ENCODE peak calls at places on chromosomes 13 and 19, in ten cellular contexts. J is naive thymus-derived CD4-positive, alpha-beta T cell; X is SJSA1; V is activated CD4-positive, alpha-beta T cell treated with anti-CD3 and anti-CD28 coated beads, Interleukin-2, amount 50 U/mL, for 1 hour; L is psoas muscle; T is NCI-H345; Z is ascending aorta; E is GM23338; K is activated naive CD8-positive, alpha-beta T cell treated with anti-CD3 and anti-CD28 coated beads, Interleukin-2, amount 10 ng/mL, durations not matched to agents 7 days and 5 days; O is CD4-positive, alpha-beta memory T cell. S is an unnamed sample.

GRCh38 chr13:43196171-43196611 is 172.8 kb downstream of the DNAJC15 start:
- DNase-seq in J (no peak), V (no peak), E (no peak), Z (no peak), K (no peak), O (no peak), L (peak), X (no peak), T (no peak), S (no peak)

GRCh38 chr13:37412271-37412683 is 186.3 kb downstream of the POSTN start:
- DNase-seq in Z (no peak), J (no peak), O (no peak), L (no peak), X (no peak), E (no peak), T (no peak), V (no peak), K (no peak), S (no peak)

GRCh38 chr13:45909724-45910123 is 58.2 kb upstream of the SIAH3 start:
- DNase-seq in Z (no peak), K (no peak), T (no peak), L (no peak), X (no peak), O (no peak), J (no peak), V (no peak), E (no peak), S (no peak)

GRCh38 chr13:47796816-47797215 is 204.3 kb downstream of the SUCLA2 start:
- DNase-seq in V (no peak), E (peak), T (no peak), O (no peak), Z (no peak), X (no peak), L (no peak), J (no peak), K (no peak), S (no peak)

GRCh38 chr13:62524061-62524460 is 1108.4 kb upstream of the PCDH20 start:
- DNase-seq in K (no peak), Z (no peak), L (no peak), O (no peak), J (no peak), E (no peak), X (no peak), T (no peak), V (no peak), S (no peak)

GRCh38 chr13:40986328-40986856 is 32.7 kb downstream of the ELF1 start:
- DNase-seq in J (no peak), K (no peak), E (no peak), Z (no peak), V (no peak), T (no peak), L (no peak), O (no peak), X (no peak), S (no peak)

GRCh38 chr13:81051873-81052272 is 710.9 kb upstream of the SPRY2 start:
- DNase-seq in Z (no peak), T (peak), O (no peak), E (peak), J (no peak), L (no peak), V (no peak), X (no peak), K (no peak), S (no peak)

GRCh38 chr19:28960986-28961705 is 251.8 kb downstream of the UQCRFS1 start:
- DNase-seq in V (no peak), L (no peak), E (no peak), J (no peak), T (no peak), X (no peak), O (no peak), Z (no peak), K (no peak), S (no peak)

GRCh38 chr13:87498681-87499080 is 172.5 kb upstream of the SLITRK5 start:
- DNase-seq in T (no peak), O (no peak), E (peak), K (no peak), Z (no peak), J (no peak), X (no peak), L (no peak), V (no peak), S (no peak)

GRCh38 chr19:55494172-55494761 is 6.0 kb downstream of the SSC5D start:
- DNase-seq in X (no peak), L (peak), O (no peak), E (no peak), J (no peak), V (no peak), K (peak), Z (no peak), T (no peak), S (no peak)

GRCh38 chr13:28401303-28402056 is 93.4 kb downstream of the FLT1 start:
- DNase-seq in E (no peak), J (no peak), X (no peak), K (no peak), L (no peak), Z (no peak), V (no peak), O (no peak), T (no peak), S (no peak)

GRCh38 chr13:102276479-102276878 is 125.4 kb downstream of the FGF14 start:
- DNase-seq in J (no peak), L (no peak), E (no peak), Z (no peak), O (no peak), V (no peak), K (no peak), X (no peak), T (no peak), S (no peak)

GRCh38 chr13:113657851-113658741 is at the start of gene ATP4B:
- DNase-seq in L (peak), Z (peak), V (no peak), J (no peak), E (no peak), O (no peak), T (no peak), K (peak), X (peak), S (no peak)

GRCh38 chr19:42052241-42052863 is 17.7 kb downstream of the GRIK5 start:
- DNase-seq in V (no peak), X (no peak), L (peak), Z (no peak), J (no peak), K (no peak), T (peak), O (no peak), E (no peak), S (no peak)

GRCh38 chr19:55210120-55210493 is 806 bp upstream of the PTPRH start:
- DNase-seq in J (no peak), O (no peak), L (no peak), K (no peak), T (peak), X (no peak), V (no peak), Z (no peak), E (no peak), S (no peak)

GRCh38 chr13:111126509-111126908 is 11.4 kb downstream of the ARHGEF7 start:
- DNase-seq in O (no peak), L (no peak), T (no peak), X (no peak), V (no peak), E (no peak), Z (no peak), J (no peak), K (no peak), S (no peak)

GRCh38 chr13:94658926-94659649 is 53.3 kb downstream of the SOX21 start:
- DNase-seq in E (peak), K (no peak), V (no peak), X (no peak), O (no peak), L (no peak), J (no peak), T (no peak), Z (no peak), S (no peak)

GRCh38 chr19:13984875-13985741 is 21.0 kb downstream of the RFX1 start:
- DNase-seq in K (peak), X (no peak), L (no peak), O (no peak), J (peak), Z (no peak), E (no peak), T (no peak), V (peak), S (no peak)

GRCh38 chr13:60211548-60211947 is 47.8 kb upstream of the DIAPH3 start:
- DNase-seq in J (no peak), T (no peak), L (no peak), K (no peak), X (no peak), E (peak), Z (no peak), V (no peak), O (no peak), S (no peak)

GRCh38 chr19:457636-458035 is 3.2 kb downstream of the SHC2 start:
- DNase-seq in Z (no peak), L (peak), K (no peak), E (no peak), O (no peak), J (no peak), X (no peak), V (no peak), T (no peak), S (no peak)

GRCh38 chr13:45078003-45078402 is 42.3 kb upstream of the GTF2F2 start:
- DNase-seq in T (no peak), Z (no peak), L (no peak), V (no peak), E (no peak), X (no peak), O (no peak), K (no peak), J (no peak), S (no peak)

GRCh38 chr13:44759222-44759721 is 183.1 kb upstream of the TSC22D1 start:
- DNase-seq in J (no peak), T (peak), V (no peak), E (no peak), Z (no peak), O (no peak), X (no peak), L (no peak), K (no peak), S (no peak)

GRCh38 chr13:112791662-112792440 is 102.0 kb downstream of the ATP11A start:
- DNase-seq in X (no peak), V (no peak), O (no peak), E (no peak), J (no peak), Z (peak), T (peak), L (no peak), K (no peak), S (no peak)

GRCh38 chr19:31352782-31353651 is 3.8 kb upstream of the TSHZ3 start:
- DNase-seq in Z (no peak), O (no peak), K (no peak), T (no peak), J (no peak), X (no peak), V (no peak), E (peak), L (no peak), S (peak)